ENCODE peak calls at places on chromosomes 12 and 14, in four cellular contexts. L is lower leg skin, B is GM12891, V is A549. G is an unnamed sample.

GRCh38 chr12:27193854-27194544 is 50.1 kb upstream of the STK38L start:
- DNase-seq in L (no peak), B (no peak), V (no peak), G (no peak)

GRCh38 chr14:36254020-36254614 is 66.3 kb downstream of the MBIP start:
- DNase-seq in B (no peak), V (no peak), L (no peak), G (no peak)

GRCh38 chr12:57222286-57223190 is 5.9 kb downstream of the NXPH4 start:
- DNase-seq in B (no peak), V (no peak), L (no peak), G (no peak)

GRCh38 chr12:51000245-51000644 is 25.9 kb downstream of the SLC11A2 start:
- DNase-seq in L (no peak), V (no peak), B (no peak), G (no peak)

GRCh38 chr14:64826845-64827244 is 52.9 kb downstream of the SPTB start:
- DNase-seq in L (peak; percentile 50), B (no peak), V (no peak), G (peak; percentile 26)

GRCh38 chr12:2553388-2554126 is 241.2 kb upstream of the FKBP4 start:
- DNase-seq in L (no peak), V (no peak), B (no peak), G (no peak)

GRCh38 chr12:76765598-76765997 is 1.7 kb downstream of the ZDHHC17 start:
- DNase-seq in B (no peak), L (no peak), V (no peak), G (no peak)

GRCh38 chr14:67787673-67788072 is 28.7 kb downstream of the ZFYVE26 start:
- DNase-seq in V (no peak), L (no peak), B (no peak), G (no peak)

GRCh38 chr14:102221026-102221425 is 81.3 kb downstream of the WDR20 start:
- DNase-seq in V (no peak), L (no peak), B (no peak), G (no peak)

GRCh38 chr14:26896447-26896846 is 298.6 kb upstream of the NOVA1 start:
- DNase-seq in L (no peak), B (no peak), V (no peak), G (no peak)

GRCh38 chr12:1355396-1355795 is 239.0 kb downstream of the FBXL14 start:
- DNase-seq in B (no peak), L (no peak), V (no peak), G (no peak)

GRCh38 chr12:115750340-115750739 is 527.2 kb downstream of the MED13L start:
- DNase-seq in L (no peak), B (no peak), V (no peak), G (no peak)

GRCh38 chr12:28824849-28825248 is 324.2 kb upstream of the FAR2 start:
- DNase-seq in B (no peak), L (no peak), V (no peak), G (no peak)

GRCh38 chr12:54442071-54442470 is 23.0 kb upstream of the ITGA5 start:
- DNase-seq in L (no peak), V (no peak), B (no peak), G (no peak)

GRCh38 chr14:80965041-80965440 is 9.6 kb downstream of the TSHR start:
- DNase-seq in V (no peak), L (no peak), B (no peak), G (no peak)

GRCh38 chr14:76948213-76948947 is 80.1 kb downstream of the IRF2BPL start:
- DNase-seq in V (peak; percentile 41), L (no peak), B (no peak), G (no peak)

GRCh38 chr12:26097046-26097878 is 27.6 kb downstream of the BHLHE41 start:
- DNase-seq in V (peak; percentile 86), B (no peak), L (peak; percentile 88), G (peak; percentile 62)

GRCh38 chr14:64656986-64657385 is 47.2 kb upstream of the PLEKHG3 start:
- DNase-seq in V (no peak), L (no peak), B (no peak), G (no peak)

DNA sequence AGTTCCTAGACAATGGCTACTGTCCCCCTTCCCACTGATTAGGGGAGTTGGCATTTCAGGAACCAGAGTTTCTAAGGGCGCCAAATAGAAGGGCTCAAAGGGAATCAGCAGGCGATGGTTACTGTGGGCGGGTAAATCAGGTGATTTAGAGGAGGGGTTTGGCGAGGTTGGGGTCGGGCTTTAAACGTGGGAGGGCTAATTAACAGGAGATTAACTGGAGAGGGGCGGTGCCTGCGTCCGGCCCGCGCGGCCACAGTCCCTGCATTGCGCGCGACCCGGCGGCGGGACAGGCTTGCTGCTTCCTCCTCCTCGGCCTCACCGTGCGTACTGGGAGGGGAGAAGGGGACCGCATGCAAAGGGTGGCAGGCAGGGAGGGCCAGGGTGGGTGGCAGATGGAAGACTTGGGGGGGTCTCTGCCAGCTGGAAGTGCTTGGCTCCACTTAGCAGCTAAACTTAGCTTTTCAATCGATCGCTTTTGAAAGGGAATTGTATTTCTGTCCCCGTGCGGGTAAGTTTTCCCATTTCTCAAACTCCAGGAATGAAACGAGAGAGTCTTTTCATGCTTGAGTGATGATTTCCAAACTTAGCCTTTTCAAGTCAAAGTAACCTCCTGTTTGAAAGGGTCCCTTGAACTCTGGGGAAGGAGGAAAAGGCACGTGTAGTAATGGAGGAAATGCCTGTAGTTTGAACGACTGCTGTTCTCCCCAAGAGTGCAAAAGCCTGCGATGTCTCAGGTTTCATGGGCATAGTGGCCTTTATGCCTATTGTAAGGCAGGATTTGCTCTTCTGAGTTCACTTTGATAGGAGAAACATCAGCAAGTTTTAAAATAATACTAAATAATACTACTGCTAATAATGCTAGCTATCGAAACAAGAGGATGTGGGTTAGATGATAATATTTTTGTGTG is at the start of gene MGST1:
- DNase-seq in L (peak; percentile 89), B (peak; percentile 19), V (peak; percentile 38), G (peak; percentile 73)
- TF ChIP-seq POLR2A in L (no peak), B (peak; percentile 81), V (peak; percentile 97), G (peak; percentile 61)

GRCh38 chr12:92035477-92035876 is 110.2 kb downstream of the BTG1 start:
- DNase-seq in B (no peak), L (no peak), V (no peak), G (no peak)
- TF ChIP-seq POLR2A in B (no peak), L (no peak), V (no peak), G (no peak)

DNA sequence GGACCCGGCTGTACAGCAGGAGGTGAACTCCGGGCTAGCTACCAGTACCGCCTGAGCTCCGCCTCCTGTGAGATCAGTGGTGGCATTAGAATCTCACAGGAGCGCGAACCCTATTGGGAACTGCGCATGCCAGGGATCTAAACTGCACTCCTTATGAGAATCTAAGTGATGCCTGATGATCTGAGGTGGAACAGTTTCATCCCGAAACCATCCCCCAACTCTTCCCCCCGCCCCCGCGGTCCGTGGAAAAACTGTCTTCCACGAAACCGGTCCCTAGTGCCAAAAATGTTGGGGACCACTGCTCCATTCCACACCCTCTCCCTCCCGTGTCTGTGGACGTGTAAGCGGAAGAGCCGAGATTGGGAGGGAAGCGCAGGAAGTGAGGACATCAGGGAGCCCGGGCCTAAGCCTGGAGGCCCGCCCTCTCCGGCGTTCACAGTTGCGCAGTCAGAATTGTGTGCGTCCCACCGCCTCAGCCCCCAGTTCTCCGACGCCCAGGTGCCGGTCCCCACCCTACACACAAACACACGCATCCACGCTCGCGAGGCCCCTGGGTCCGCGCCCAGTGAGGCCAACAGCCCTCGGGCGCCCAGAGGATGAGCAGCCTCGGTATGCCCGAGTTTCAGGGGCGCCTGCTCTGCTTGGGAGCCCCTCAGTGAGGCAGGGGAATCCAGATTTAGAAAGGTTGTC is 1.8 kb upstream of the RNASE4 start:
- DNase-seq in V (peak; percentile 81), L (peak; percentile 98), B (peak; percentile 47), G (peak; percentile 70)
- TF ChIP-seq POLR2A in V (peak; percentile 80), L (peak; percentile 95), B (peak; percentile 83), G (no peak)

GRCh38 chr12:120199595-120200306 is 1.2 kb downstream of the RPLP0 start:
- DNase-seq in V (no peak), L (no peak), B (no peak), G (peak; percentile 74)
- TF ChIP-seq POLR2A in V (no peak), L (no peak), B (peak; percentile 39), G (no peak)

G was measured in erythroblast.